ENCODE peak calls at places on chromosomes 1 and 21, in eight cellular contexts. Q, K, B, L, D, C, M and R are unnamed samples. For H3K4me1, the result is how much of the 10 kb centered on the place peaks cover.

GRCh38 chr1:225958041-225958440 is 17.0 kb upstream of the LEFTY2 start:
- DNase-seq in C (no peak), L (no peak), D (no peak), B (no peak), M (no peak), Q (no peak), K (no peak), R (no peak)

GRCh38 chr21:42117229-42118048 is 46.3 kb downstream of the UMODL1 start:
- DNase-seq in K (peak), L (peak), D (peak), C (peak), Q (peak), M (peak), B (peak), R (peak)

GRCh38 chr21:34688145-34688544 is 19.4 kb downstream of the CLIC6 start:
- DNase-seq in K (no peak), M (no peak), B (no peak), L (no peak), Q (no peak), D (peak), C (no peak), R (no peak)

GRCh38 chr1:25018110-25018470 is 88.0 kb upstream of the RUNX3 start:
- DNase-seq in B (no peak), M (no peak), Q (no peak), D (no peak), L (no peak), C (no peak), K (no peak), R (no peak)

GRCh38 chr1:241532864-241533263 is 686 bp downstream of the KMO start:
- DNase-seq in Q (no peak), B (no peak), C (peak), L (no peak), M (peak), D (no peak), K (no peak), R (peak)

GRCh38 chr1:22613226-22613918 is 23.1 kb upstream of the C1QA start:
- DNase-seq in D (no peak), K (no peak), L (no peak), B (peak), C (no peak), M (no peak), Q (no peak), R (no peak)

GRCh38 chr1:92599184-92599583 is 112.5 kb upstream of the GFI1 start:
- DNase-seq in D (peak), M (no peak), L (no peak), K (no peak), C (no peak), B (no peak), Q (no peak), R (no peak)

GRCh38 chr1:28104866-28105467 is 16.6 kb upstream of the EYA3 start:
- DNase-seq in K (no peak), Q (no peak), D (peak), L (peak), C (peak), M (no peak), B (peak), R (peak)

GRCh38 chr1:176843352-176844297 is 320.9 kb downstream of the ASTN1 start:
- DNase-seq in K (no peak), L (no peak), D (peak), M (no peak), B (no peak), C (no peak), Q (no peak), R (no peak)

GRCh38 chr1:4655674-4656532 is 1.5 kb downstream of the AJAP1 start:
- DNase-seq in D (peak), K (no peak), C (peak), M (no peak), Q (no peak), B (no peak), L (peak), R (no peak)

GRCh38 chr21:34890724-34891609 is 158.1 kb downstream of the RUNX1 start:
- DNase-seq in D (peak), Q (peak), M (no peak), C (peak), B (peak), K (no peak), L (no peak), R (peak)

GRCh38 chr1:196515904-196516303 is 92.3 kb downstream of the KCNT2 start:
- DNase-seq in B (no peak), L (no peak), C (no peak), K (no peak), M (no peak), D (no peak), Q (no peak), R (no peak)

GRCh38 chr1:187893471-187893870 is 1064.7 kb downstream of the PLA2G4A start:
- DNase-seq in K (no peak), B (no peak), Q (no peak), C (no peak), M (no peak), L (no peak), D (no peak), R (no peak)

GRCh38 chr1:184299076-184299790 is 87.6 kb upstream of the C1orf21 start:
- DNase-seq in B (no peak), M (no peak), L (no peak), K (no peak), D (peak), C (no peak), Q (no peak), R (no peak)

GRCh38 chr1:246377606-246378005 is 129.5 kb downstream of the SMYD3 start:
- DNase-seq in C (no peak), Q (no peak), B (no peak), M (no peak), L (no peak), D (no peak), K (no peak), R (no peak)

GRCh38 chr1:41876533-41877445 is 41.9 kb downstream of the HIVEP3 start:
- DNase-seq in M (no peak), Q (no peak), L (no peak), C (no peak), D (peak), K (no peak), B (no peak), R (no peak)

GRCh38 chr21:45178072-45178608 is 103.8 kb downstream of the ADARB1 start:
- DNase-seq in K (no peak), Q (no peak), D (no peak), M (no peak), C (no peak), B (no peak), L (no peak), R (no peak)

GRCh38 chr1:47437518-47438320 is at the start of gene FOXD2:
- DNase-seq in K (peak), B (peak), L (peak), M (peak), Q (peak), C (peak), D (peak), R (peak)
- H3K4me1 ChIP-seq in K (under half), B (under half), L (under half), M (under half), Q (under half), C (under half), D (under half), R (under half)

DNA sequence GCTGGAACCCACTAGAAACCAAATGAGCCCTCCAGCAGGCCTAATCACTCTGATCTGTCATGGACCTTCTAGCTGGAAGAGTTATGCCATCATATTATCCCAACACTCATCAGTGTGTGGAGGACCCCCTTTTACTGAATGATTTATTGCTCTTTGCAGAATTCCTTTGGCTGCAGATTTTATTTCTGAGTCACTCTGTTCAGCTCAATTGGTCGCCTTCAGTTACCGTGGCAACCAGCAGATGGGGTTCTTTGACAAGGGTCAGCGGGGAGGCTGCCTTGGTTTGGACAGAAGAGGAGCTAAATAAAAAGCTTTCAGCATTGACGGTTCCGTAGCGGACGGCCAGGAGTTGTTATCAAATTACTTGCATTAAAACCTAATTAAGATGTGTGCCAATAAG is 220.1 kb downstream of the SDCCAG8 start:
- DNase-seq in M (no peak), K (no peak), C (no peak), Q (no peak), B (no peak), L (no peak), D (peak), R (no peak)
- TF ChIP-seq CTCF in M (no peak), K (no peak), C (no peak), Q (no peak), B (no peak), L (no peak), D (peak), R (no peak)

GRCh38 chr1:9628541-9629444 is 22.7 kb upstream of the PIK3CD start:
- DNase-seq in M (peak), D (no peak), L (no peak), B (no peak), Q (no peak), K (peak), C (no peak), R (peak)
- H3K4me3 ChIP-seq in M (peak), D (no peak), L (no peak), B (peak), Q (peak), K (peak), C (no peak), R (no peak)

GRCh38 chr1:94275116-94275515 is 37.7 kb upstream of the ARHGAP29 start:
- DNase-seq in B (no peak), M (no peak), Q (no peak), K (no peak), D (no peak), C (no peak), L (no peak), R (no peak)
- H3K4me1 ChIP-seq in B (under half), M (under half), Q (under half), K (under half), D (under half), C (under half), L (under half), R (under half)

DNA sequence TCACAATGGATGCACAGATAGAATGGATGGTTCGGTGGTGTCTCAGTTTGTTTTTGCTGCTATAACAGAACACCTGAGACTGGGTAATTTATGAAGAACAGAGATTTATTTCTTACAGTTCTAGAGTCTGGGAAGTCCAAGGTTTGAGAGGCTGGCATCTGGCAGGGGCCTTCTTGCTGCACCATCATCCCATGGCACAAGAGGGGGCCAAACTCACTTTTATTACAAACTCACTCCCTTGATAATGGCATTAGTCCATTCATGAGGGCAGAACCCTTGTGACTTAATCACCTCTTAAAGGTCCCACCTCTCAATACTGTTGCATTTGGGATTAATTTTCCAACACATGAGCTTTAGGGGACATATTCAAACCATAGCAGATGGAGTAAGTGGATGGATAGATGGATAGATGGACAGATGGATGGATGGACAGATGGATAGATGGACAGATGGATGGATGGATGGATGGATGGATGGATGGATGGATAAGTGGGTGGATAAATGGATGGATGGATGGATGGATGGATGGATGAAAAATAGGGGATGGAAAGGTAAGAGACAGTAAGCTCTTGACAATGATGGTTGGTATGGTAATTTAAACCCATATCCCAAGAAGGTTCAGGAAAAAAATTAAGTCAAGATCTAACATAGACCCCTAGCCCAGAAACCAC is 16.5 kb downstream of the CAMK2N1 start:
- DNase-seq in B (no peak), M (no peak), K (no peak), C (no peak), L (no peak), D (no peak), Q (no peak), R (no peak)
- TF ChIP-seq CTCF in B (no peak), M (no peak), K (no peak), C (no peak), L (no peak), D (peak), Q (no peak), R (no peak)

DNA sequence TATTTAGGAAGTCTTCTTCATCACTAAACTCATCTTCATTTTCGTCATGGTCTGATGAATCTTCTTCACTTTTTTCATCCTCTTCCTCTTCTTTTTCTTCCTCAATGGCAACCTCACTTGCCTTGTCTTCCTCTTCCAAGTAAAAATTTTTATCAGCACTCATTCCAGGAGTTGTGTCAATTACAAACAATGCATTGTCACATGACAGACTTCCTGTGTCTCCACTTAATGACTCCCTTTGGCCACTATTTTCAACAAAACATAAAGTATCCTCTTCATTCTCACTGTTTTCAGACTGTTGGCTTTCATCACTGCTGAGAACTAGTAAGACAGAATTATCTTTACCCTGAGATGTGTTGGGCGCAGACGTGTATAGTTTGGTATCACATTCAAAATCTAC is 2.7 kb downstream of the DNTTIP2 start:
- DNase-seq in B (no peak), Q (no peak), D (no peak), C (no peak), L (no peak), K (no peak), M (no peak), R (no peak)
- H3K4me3 ChIP-seq in B (no peak), Q (no peak), D (no peak), C (no peak), L (no peak), K (no peak), M (no peak), R (no peak)

GRCh38 chr1:2240251-2241156 is 12.4 kb downstream of the SKI start:
- DNase-seq in L (peak), D (peak), M (no peak), Q (peak), B (peak), C (peak), K (no peak), R (peak)

GRCh38 chr1:2238361-2239055 is 10.4 kb downstream of the SKI start:
- DNase-seq in Q (no peak), C (no peak), B (no peak), K (no peak), L (peak), M (no peak), D (no peak), R (peak)

GRCh38 chr1:2242814-2243725 is 15.0 kb downstream of the SKI start:
- DNase-seq in B (peak), L (peak), M (no peak), D (no peak), C (no peak), K (no peak), Q (peak), R (peak)

GRCh38 chr1:2239384-2239985 is 11.4 kb downstream of the SKI start:
- DNase-seq in C (no peak), D (no peak), B (peak), M (no peak), K (no peak), L (peak), Q (peak), R (peak)

DNA sequence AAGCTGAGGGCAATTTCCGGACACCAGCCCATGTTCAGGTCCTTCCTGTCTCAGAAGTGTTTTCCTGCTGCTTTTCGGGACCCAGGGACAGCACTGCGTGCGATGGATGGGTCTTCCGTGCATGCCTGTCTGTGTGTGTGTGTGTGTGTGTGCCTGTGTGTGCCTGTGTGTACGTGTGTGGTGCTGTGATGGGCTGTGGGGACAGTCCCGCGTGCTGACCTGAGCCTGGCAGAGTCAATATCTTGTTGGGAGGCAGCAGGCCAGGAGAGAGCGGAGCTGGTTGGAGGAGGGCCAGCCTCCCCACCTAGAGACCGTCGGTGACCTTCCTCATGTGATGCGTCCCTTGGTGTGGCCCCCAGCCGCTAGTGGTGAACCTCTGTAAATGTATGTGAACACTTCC is 13.7 kb downstream of the SKI start:
- DNase-seq in M (no peak), C (no peak), K (no peak), Q (peak), L (peak), B (no peak), D (no peak), R (no peak)
- H3K4me1 ChIP-seq in M (under half), C (half or more), K (half or more), Q (half or more), L (under half), B (half or more), D (under half), R (under half)